ENCODE peak calls at places on chromosomes 12 and 14, in five cellular contexts. One of them, this sample, is unnamed.
A peak's percentile ranks its signal among the peaks of the same experiment; 100 is the strongest.

GRCh38 chr14:60637490-60638452 is 11.5 kb downstream of the SIX1 start:
- DNase-seq in activated T-cell treated with anti-CD3 and anti-CD28 coated beads for 4 hours: no peak
- DNase-seq in colonic mucosa: no peak
- DNase-seq in NCI-H2171 treated with DMSO at 0.1 percent for 48 hours: peak; percentile 89
- DNase-seq in HuH-7: no peak
- DNase-seq in this sample: peak; percentile 40

GRCh38 chr12:38892090-38892786 is 13.2 kb downstream of the CPNE8 start:
- DNase-seq in activated T-cell treated with anti-CD3 and anti-CD28 coated beads for 4 hours: no peak
- DNase-seq in colonic mucosa: peak; percentile 79
- DNase-seq in NCI-H2171 treated with DMSO at 0.1 percent for 48 hours: no peak
- DNase-seq in HuH-7: no peak
- DNase-seq in this sample: no peak

GRCh38 chr12:4449862-4450222 is 4.2 kb upstream of the FGF6 start:
- DNase-seq in activated T-cell treated with anti-CD3 and anti-CD28 coated beads for 4 hours: no peak
- DNase-seq in colonic mucosa: no peak
- DNase-seq in NCI-H2171 treated with DMSO at 0.1 percent for 48 hours: peak; percentile 94
- DNase-seq in HuH-7: no peak
- DNase-seq in this sample: no peak

GRCh38 chr14:32342151-32342853 is 13.2 kb downstream of the AKAP6 start:
- DNase-seq in activated T-cell treated with anti-CD3 and anti-CD28 coated beads for 4 hours: no peak
- DNase-seq in colonic mucosa: no peak
- DNase-seq in NCI-H2171 treated with DMSO at 0.1 percent for 48 hours: no peak
- DNase-seq in HuH-7: no peak
- DNase-seq in this sample: no peak

GRCh38 chr12:64658892-64659481 is 48.7 kb downstream of the RASSF3 start:
- DNase-seq in activated T-cell treated with anti-CD3 and anti-CD28 coated beads for 4 hours: no peak
- DNase-seq in colonic mucosa: no peak
- DNase-seq in NCI-H2171 treated with DMSO at 0.1 percent for 48 hours: no peak
- DNase-seq in HuH-7: no peak
- DNase-seq in this sample: no peak

GRCh38 chr12:89731614-89732013 is 23.0 kb upstream of the ATP2B1 start:
- DNase-seq in activated T-cell treated with anti-CD3 and anti-CD28 coated beads for 4 hours: no peak
- DNase-seq in colonic mucosa: no peak
- DNase-seq in NCI-H2171 treated with DMSO at 0.1 percent for 48 hours: no peak
- DNase-seq in HuH-7: no peak
- DNase-seq in this sample: no peak

GRCh38 chr12:101117842-101118241 is 92.2 kb downstream of the SLC5A8 start:
- DNase-seq in activated T-cell treated with anti-CD3 and anti-CD28 coated beads for 4 hours: no peak
- DNase-seq in colonic mucosa: no peak
- DNase-seq in NCI-H2171 treated with DMSO at 0.1 percent for 48 hours: peak; percentile 46
- DNase-seq in HuH-7: no peak
- DNase-seq in this sample: no peak

GRCh38 chr12:4975574-4975973 is 65.9 kb downstream of the KCNA1 start:
- DNase-seq in activated T-cell treated with anti-CD3 and anti-CD28 coated beads for 4 hours: no peak
- DNase-seq in colonic mucosa: no peak
- DNase-seq in NCI-H2171 treated with DMSO at 0.1 percent for 48 hours: no peak
- DNase-seq in HuH-7: no peak
- DNase-seq in this sample: no peak

GRCh38 chr14:61574514-61574807 is 120.9 kb upstream of the HIF1A start:
- DNase-seq in activated T-cell treated with anti-CD3 and anti-CD28 coated beads for 4 hours: no peak
- DNase-seq in colonic mucosa: no peak
- DNase-seq in NCI-H2171 treated with DMSO at 0.1 percent for 48 hours: no peak
- DNase-seq in HuH-7: no peak
- DNase-seq in this sample: no peak

GRCh38 chr12:107304588-107305532 is 211.5 kb upstream of the CRY1 start:
- DNase-seq in activated T-cell treated with anti-CD3 and anti-CD28 coated beads for 4 hours: no peak
- DNase-seq in colonic mucosa: no peak
- DNase-seq in NCI-H2171 treated with DMSO at 0.1 percent for 48 hours: no peak
- DNase-seq in HuH-7: no peak
- DNase-seq in this sample: no peak

GRCh38 chr12:31023271-31023724 is 50.4 kb upstream of the DDX11 start:
- DNase-seq in activated T-cell treated with anti-CD3 and anti-CD28 coated beads for 4 hours: no peak
- DNase-seq in colonic mucosa: no peak
- DNase-seq in NCI-H2171 treated with DMSO at 0.1 percent for 48 hours: no peak
- DNase-seq in HuH-7: no peak
- DNase-seq in this sample: no peak

GRCh38 chr12:107775093-107775721 is 703 bp downstream of the ASCL4 start:
- DNase-seq in activated T-cell treated with anti-CD3 and anti-CD28 coated beads for 4 hours: no peak
- DNase-seq in colonic mucosa: no peak
- DNase-seq in NCI-H2171 treated with DMSO at 0.1 percent for 48 hours: peak; percentile 51
- DNase-seq in HuH-7: no peak
- DNase-seq in this sample: no peak

GRCh38 chr12:7369274-7369729 is 65.4 kb downstream of the ACSM4 start:
- DNase-seq in activated T-cell treated with anti-CD3 and anti-CD28 coated beads for 4 hours: no peak
- DNase-seq in colonic mucosa: no peak
- DNase-seq in NCI-H2171 treated with DMSO at 0.1 percent for 48 hours: peak; percentile 75
- DNase-seq in HuH-7: no peak
- DNase-seq in this sample: peak; percentile 19

GRCh38 chr12:48110691-48111315 is 4.9 kb upstream of the SENP1 start:
- DNase-seq in activated T-cell treated with anti-CD3 and anti-CD28 coated beads for 4 hours: no peak
- DNase-seq in colonic mucosa: no peak
- DNase-seq in NCI-H2171 treated with DMSO at 0.1 percent for 48 hours: no peak
- DNase-seq in HuH-7: no peak
- DNase-seq in this sample: no peak

GRCh38 chr12:113857371-113857770 is 108.8 kb downstream of the RBM19 start:
- DNase-seq in activated T-cell treated with anti-CD3 and anti-CD28 coated beads for 4 hours: no peak
- DNase-seq in colonic mucosa: no peak
- DNase-seq in NCI-H2171 treated with DMSO at 0.1 percent for 48 hours: no peak
- DNase-seq in HuH-7: no peak
- DNase-seq in this sample: no peak

GRCh38 chr12:32298917-32299316 is 100.4 kb upstream of the FGD4 start:
- DNase-seq in activated T-cell treated with anti-CD3 and anti-CD28 coated beads for 4 hours: no peak
- DNase-seq in colonic mucosa: no peak
- DNase-seq in NCI-H2171 treated with DMSO at 0.1 percent for 48 hours: no peak
- DNase-seq in HuH-7: no peak
- DNase-seq in this sample: no peak

GRCh38 chr14:105059917-105060565 is 5.2 kb downstream of the GPR132 start:
- DNase-seq in activated T-cell treated with anti-CD3 and anti-CD28 coated beads for 4 hours: no peak
- DNase-seq in colonic mucosa: no peak
- DNase-seq in NCI-H2171 treated with DMSO at 0.1 percent for 48 hours: no peak
- DNase-seq in HuH-7: no peak
- DNase-seq in this sample: no peak

GRCh38 chr14:83559721-83560120 is 1970.2 kb upstream of the FLRT2 start:
- DNase-seq in activated T-cell treated with anti-CD3 and anti-CD28 coated beads for 4 hours: no peak
- DNase-seq in colonic mucosa: no peak
- DNase-seq in NCI-H2171 treated with DMSO at 0.1 percent for 48 hours: no peak
- DNase-seq in HuH-7: no peak
- DNase-seq in this sample: no peak

GRCh38 chr12:23655112-23655511 is 294.4 kb downstream of the SOX5 start:
- DNase-seq in activated T-cell treated with anti-CD3 and anti-CD28 coated beads for 4 hours: no peak
- DNase-seq in colonic mucosa: no peak
- DNase-seq in NCI-H2171 treated with DMSO at 0.1 percent for 48 hours: no peak
- DNase-seq in HuH-7: no peak
- DNase-seq in this sample: no peak

GRCh38 chr12:121866331-121866730 is 7.7 kb upstream of the HPD start:
- DNase-seq in activated T-cell treated with anti-CD3 and anti-CD28 coated beads for 4 hours: no peak
- DNase-seq in colonic mucosa: no peak
- DNase-seq in NCI-H2171 treated with DMSO at 0.1 percent for 48 hours: no peak
- DNase-seq in HuH-7: no peak
- DNase-seq in this sample: no peak

GRCh38 chr12:92621833-92622232 is 81.0 kb upstream of the PLEKHG7 start:
- DNase-seq in activated T-cell treated with anti-CD3 and anti-CD28 coated beads for 4 hours: no peak
- DNase-seq in colonic mucosa: no peak
- DNase-seq in NCI-H2171 treated with DMSO at 0.1 percent for 48 hours: no peak
- DNase-seq in HuH-7: no peak
- DNase-seq in this sample: no peak

GRCh38 chr14:51845811-51846210 is 14.6 kb upstream of the GNG2 start:
- DNase-seq in activated T-cell treated with anti-CD3 and anti-CD28 coated beads for 4 hours: no peak
- DNase-seq in colonic mucosa: no peak
- DNase-seq in NCI-H2171 treated with DMSO at 0.1 percent for 48 hours: no peak
- DNase-seq in HuH-7: no peak
- DNase-seq in this sample: no peak

GRCh38 chr12:1795221-1795784 is 25.1 kb upstream of the LRTM2 start:
- DNase-seq in activated T-cell treated with anti-CD3 and anti-CD28 coated beads for 4 hours: no peak
- DNase-seq in colonic mucosa: no peak
- DNase-seq in NCI-H2171 treated with DMSO at 0.1 percent for 48 hours: no peak
- DNase-seq in HuH-7: no peak
- DNase-seq in this sample: no peak

GRCh38 chr12:124632510-124632909 is 65.1 kb upstream of the NCOR2 start:
- DNase-seq in activated T-cell treated with anti-CD3 and anti-CD28 coated beads for 4 hours: no peak
- DNase-seq in colonic mucosa: no peak
- DNase-seq in NCI-H2171 treated with DMSO at 0.1 percent for 48 hours: no peak
- DNase-seq in HuH-7: no peak
- DNase-seq in this sample: peak; percentile 51

GRCh38 chr12:23473071-23473470 is 476.4 kb downstream of the SOX5 start:
- DNase-seq in activated T-cell treated with anti-CD3 and anti-CD28 coated beads for 4 hours: no peak
- DNase-seq in colonic mucosa: no peak
- DNase-seq in NCI-H2171 treated with DMSO at 0.1 percent for 48 hours: no peak
- DNase-seq in HuH-7: no peak
- DNase-seq in this sample: no peak

GRCh38 chr12:81998761-81999378 is 239.7 kb upstream of the PPFIA2 start:
- DNase-seq in activated T-cell treated with anti-CD3 and anti-CD28 coated beads for 4 hours: no peak
- DNase-seq in colonic mucosa: no peak
- DNase-seq in NCI-H2171 treated with DMSO at 0.1 percent for 48 hours: peak; percentile 46
- DNase-seq in HuH-7: no peak
- DNase-seq in this sample: no peak

GRCh38 chr12:12776261-12776660 is 9.2 kb upstream of the APOLD1 start:
- DNase-seq in activated T-cell treated with anti-CD3 and anti-CD28 coated beads for 4 hours: no peak
- DNase-seq in colonic mucosa: peak; percentile 71
- DNase-seq in NCI-H2171 treated with DMSO at 0.1 percent for 48 hours: peak; percentile 29
- DNase-seq in HuH-7: no peak
- DNase-seq in this sample: no peak

GRCh38 chr12:106288510-106289195 is 13.9 kb upstream of the TCP11L2 start:
- DNase-seq in activated T-cell treated with anti-CD3 and anti-CD28 coated beads for 4 hours: peak; percentile 9
- DNase-seq in colonic mucosa: no peak
- DNase-seq in NCI-H2171 treated with DMSO at 0.1 percent for 48 hours: no peak
- DNase-seq in HuH-7: no peak
- DNase-seq in this sample: peak; percentile 94

GRCh38 chr12:17342381-17342961 is 736.5 kb upstream of the LMO3 start:
- DNase-seq in activated T-cell treated with anti-CD3 and anti-CD28 coated beads for 4 hours: no peak
- DNase-seq in colonic mucosa: no peak
- DNase-seq in NCI-H2171 treated with DMSO at 0.1 percent for 48 hours: no peak
- DNase-seq in HuH-7: no peak
- DNase-seq in this sample: no peak

GRCh38 chr12:80565276-80565675 is 121.2 kb downstream of the PTPRQ start:
- DNase-seq in activated T-cell treated with anti-CD3 and anti-CD28 coated beads for 4 hours: no peak
- DNase-seq in colonic mucosa: no peak
- DNase-seq in NCI-H2171 treated with DMSO at 0.1 percent for 48 hours: peak; percentile 92
- DNase-seq in HuH-7: no peak
- DNase-seq in this sample: peak; percentile 50

GRCh38 chr12:112527082-112527481 is 108.3 kb downstream of the PTPN11 start:
- DNase-seq in activated T-cell treated with anti-CD3 and anti-CD28 coated beads for 4 hours: no peak
- DNase-seq in colonic mucosa: no peak
- DNase-seq in NCI-H2171 treated with DMSO at 0.1 percent for 48 hours: no peak
- DNase-seq in HuH-7: no peak
- DNase-seq in this sample: no peak

GRCh38 chr12:42332301-42332894 is 6.4 kb downstream of the PPHLN1 start:
- DNase-seq in activated T-cell treated with anti-CD3 and anti-CD28 coated beads for 4 hours: peak; percentile 23
- DNase-seq in colonic mucosa: peak; percentile 30
- DNase-seq in NCI-H2171 treated with DMSO at 0.1 percent for 48 hours: peak; percentile 51
- DNase-seq in HuH-7: peak; percentile 35
- DNase-seq in this sample: peak; percentile 58

GRCh38 chr12:110883251-110883650 is 36.5 kb downstream of the CCDC63 start:
- DNase-seq in activated T-cell treated with anti-CD3 and anti-CD28 coated beads for 4 hours: no peak
- DNase-seq in colonic mucosa: no peak
- DNase-seq in NCI-H2171 treated with DMSO at 0.1 percent for 48 hours: no peak
- DNase-seq in HuH-7: no peak
- DNase-seq in this sample: no peak

GRCh38 chr14:77593501-77593911 is 22.9 kb downstream of the SPTLC2 start:
- DNase-seq in activated T-cell treated with anti-CD3 and anti-CD28 coated beads for 4 hours: no peak
- DNase-seq in colonic mucosa: no peak
- DNase-seq in NCI-H2171 treated with DMSO at 0.1 percent for 48 hours: no peak
- DNase-seq in HuH-7: no peak
- DNase-seq in this sample: no peak

GRCh38 chr12:117967043-117967442 is 1.7 kb downstream of the KSR2 start:
- DNase-seq in activated T-cell treated with anti-CD3 and anti-CD28 coated beads for 4 hours: no peak
- DNase-seq in colonic mucosa: no peak
- DNase-seq in NCI-H2171 treated with DMSO at 0.1 percent for 48 hours: peak; percentile 37
- DNase-seq in HuH-7: no peak
- DNase-seq in this sample: no peak

GRCh38 chr14:25406818-25407217 is 356.9 kb upstream of the STXBP6 start:
- DNase-seq in activated T-cell treated with anti-CD3 and anti-CD28 coated beads for 4 hours: no peak
- DNase-seq in colonic mucosa: peak; percentile 56
- DNase-seq in NCI-H2171 treated with DMSO at 0.1 percent for 48 hours: peak; percentile 9
- DNase-seq in HuH-7: peak; percentile 12
- DNase-seq in this sample: peak; percentile 79

GRCh38 chr14:102170061-102170460 is 30.4 kb downstream of the WDR20 start:
- DNase-seq in activated T-cell treated with anti-CD3 and anti-CD28 coated beads for 4 hours: no peak
- DNase-seq in colonic mucosa: no peak
- DNase-seq in NCI-H2171 treated with DMSO at 0.1 percent for 48 hours: no peak
- DNase-seq in HuH-7: no peak
- DNase-seq in this sample: no peak

This sample was measured in cardiac muscle cell.